ENCODE peak calls at places on chromosomes 6 and 20, in eight cellular contexts. One of them, this sample, is unnamed.

GRCh38 chr6:112145080-112145573 is 57.7 kb downstream of the FAM229B start:
- DNase-seq in MCF 10A: no peak
- DNase-seq in EH: no peak
- DNase-seq in stimulated activated CD8-positive, alpha-beta memory T cell treated with anti-CD3 and anti-CD28 coated beads, Interleukin-12 subunit alpha, Interleukin-12 subunit beta, amount 100 ng/mL, for 1 hour: no peak
- DNase-seq in astrocyte of the hippocampus: no peak
- DNase-seq in BE2C: peak
- DNase-seq in PC-9: no peak
- DNase-seq in DMS153: no peak
- DNase-seq in this sample: no peak

GRCh38 chr6:75791881-75792280 is 42.8 kb downstream of the MYO6 start:
- DNase-seq in MCF 10A: peak
- DNase-seq in EH: peak
- DNase-seq in stimulated activated CD8-positive, alpha-beta memory T cell treated with anti-CD3 and anti-CD28 coated beads, Interleukin-12 subunit alpha, Interleukin-12 subunit beta, amount 100 ng/mL, for 1 hour: no peak
- DNase-seq in astrocyte of the hippocampus: no peak
- DNase-seq in BE2C: no peak
- DNase-seq in PC-9: no peak
- DNase-seq in DMS153: no peak
- DNase-seq in this sample: no peak

GRCh38 chr6:122238861-122239260 is 160.6 kb upstream of the HSF2 start:
- DNase-seq in MCF 10A: no peak
- DNase-seq in EH: no peak
- DNase-seq in stimulated activated CD8-positive, alpha-beta memory T cell treated with anti-CD3 and anti-CD28 coated beads, Interleukin-12 subunit alpha, Interleukin-12 subunit beta, amount 100 ng/mL, for 1 hour: no peak
- DNase-seq in astrocyte of the hippocampus: no peak
- DNase-seq in BE2C: no peak
- DNase-seq in PC-9: no peak
- DNase-seq in DMS153: no peak
- DNase-seq in this sample: no peak

GRCh38 chr20:4006640-4007039 is 8.7 kb downstream of the RNF24 start:
- DNase-seq in MCF 10A: no peak
- DNase-seq in EH: no peak
- DNase-seq in stimulated activated CD8-positive, alpha-beta memory T cell treated with anti-CD3 and anti-CD28 coated beads, Interleukin-12 subunit alpha, Interleukin-12 subunit beta, amount 100 ng/mL, for 1 hour: no peak
- DNase-seq in astrocyte of the hippocampus: peak
- DNase-seq in BE2C: peak
- DNase-seq in PC-9: no peak
- DNase-seq in DMS153: no peak
- DNase-seq in this sample: no peak

GRCh38 chr6:7888587-7889357 is 21.8 kb downstream of the TXNDC5 start:
- DNase-seq in MCF 10A: no peak
- DNase-seq in EH: no peak
- DNase-seq in stimulated activated CD8-positive, alpha-beta memory T cell treated with anti-CD3 and anti-CD28 coated beads, Interleukin-12 subunit alpha, Interleukin-12 subunit beta, amount 100 ng/mL, for 1 hour: no peak
- DNase-seq in astrocyte of the hippocampus: no peak
- DNase-seq in BE2C: no peak
- DNase-seq in PC-9: no peak
- DNase-seq in DMS153: no peak
- DNase-seq in this sample: no peak

GRCh38 chr6:5718231-5718947 is 288.3 kb downstream of the NRN1 start:
- DNase-seq in MCF 10A: no peak
- DNase-seq in EH: no peak
- DNase-seq in stimulated activated CD8-positive, alpha-beta memory T cell treated with anti-CD3 and anti-CD28 coated beads, Interleukin-12 subunit alpha, Interleukin-12 subunit beta, amount 100 ng/mL, for 1 hour: no peak
- DNase-seq in astrocyte of the hippocampus: no peak
- DNase-seq in BE2C: no peak
- DNase-seq in PC-9: no peak
- DNase-seq in DMS153: no peak
- DNase-seq in this sample: no peak

GRCh38 chr20:39563406-39563805 is 601.3 kb downstream of the DHX35 start:
- DNase-seq in MCF 10A: no peak
- DNase-seq in EH: no peak
- DNase-seq in stimulated activated CD8-positive, alpha-beta memory T cell treated with anti-CD3 and anti-CD28 coated beads, Interleukin-12 subunit alpha, Interleukin-12 subunit beta, amount 100 ng/mL, for 1 hour: no peak
- DNase-seq in astrocyte of the hippocampus: no peak
- DNase-seq in BE2C: no peak
- DNase-seq in PC-9: no peak
- DNase-seq in DMS153: no peak
- DNase-seq in this sample: no peak

GRCh38 chr6:49556429-49556837 is 6.0 kb downstream of the C6orf141 start:
- DNase-seq in MCF 10A: peak
- DNase-seq in EH: peak
- DNase-seq in stimulated activated CD8-positive, alpha-beta memory T cell treated with anti-CD3 and anti-CD28 coated beads, Interleukin-12 subunit alpha, Interleukin-12 subunit beta, amount 100 ng/mL, for 1 hour: no peak
- DNase-seq in astrocyte of the hippocampus: peak
- DNase-seq in BE2C: no peak
- DNase-seq in PC-9: peak
- DNase-seq in DMS153: peak
- DNase-seq in this sample: no peak

GRCh38 chr6:157879873-157880254 is 56.8 kb downstream of the SNX9 start:
- DNase-seq in MCF 10A: no peak
- DNase-seq in EH: no peak
- DNase-seq in stimulated activated CD8-positive, alpha-beta memory T cell treated with anti-CD3 and anti-CD28 coated beads, Interleukin-12 subunit alpha, Interleukin-12 subunit beta, amount 100 ng/mL, for 1 hour: no peak
- DNase-seq in astrocyte of the hippocampus: peak
- DNase-seq in BE2C: no peak
- DNase-seq in PC-9: no peak
- DNase-seq in DMS153: peak
- DNase-seq in this sample: peak

GRCh38 chr6:8556370-8557018 is 121.1 kb upstream of the SLC35B3 start:
- DNase-seq in MCF 10A: peak
- DNase-seq in EH: peak
- DNase-seq in stimulated activated CD8-positive, alpha-beta memory T cell treated with anti-CD3 and anti-CD28 coated beads, Interleukin-12 subunit alpha, Interleukin-12 subunit beta, amount 100 ng/mL, for 1 hour: no peak
- DNase-seq in astrocyte of the hippocampus: peak
- DNase-seq in BE2C: no peak
- DNase-seq in PC-9: peak
- DNase-seq in DMS153: peak
- DNase-seq in this sample: no peak

This sample was measured in NCI-H2107.